ENCODE peak calls at places on chromosomes 4 and X, in six cellular contexts. E is heart right ventricle, X is PC-3, I is MM.1S, B is psoas muscle, C is neuronal stem cell. Y is an unnamed sample. For H3K4me1, the result is how much of the 10 kb centered on the place peaks cover.

GRCh38 chr4:137609693-137610450 is 77.6 kb upstream of the PCDH18 start:
- DNase-seq in C (no peak), E (no peak), X (no peak), B (no peak), I (no peak), Y (no peak)

GRCh38 chr4:93810340-93810992 is 18.1 kb upstream of the ATOH1 start:
- DNase-seq in C (no peak), B (no peak), E (no peak), X (no peak), I (no peak), Y (no peak)

GRCh38 chrX:80282535-80282934 is 137.7 kb upstream of the TENT5D start:
- DNase-seq in X (peak), I (no peak), E (no peak), B (no peak), C (no peak), Y (no peak)

GRCh38 chr4:26789208-26789607 is 71.4 kb upstream of the STIM2 start:
- DNase-seq in E (no peak), B (no peak), X (peak), I (no peak), C (no peak), Y (no peak)

GRCh38 chr4:88517825-88518224 is 5.8 kb downstream of the PYURF start:
- DNase-seq in X (no peak), C (no peak), E (no peak), B (no peak), I (no peak), Y (no peak)

GRCh38 chrX:18377802-18378201 is 23.3 kb upstream of the SCML2 start:
- DNase-seq in X (peak), C (no peak), B (no peak), E (no peak), I (peak), Y (no peak)

GRCh38 chr4:38730830-38731646 is 51.8 kb downstream of the TLR10 start:
- DNase-seq in I (peak), X (peak), E (peak), C (peak), B (peak), Y (no peak)

GRCh38 chr4:1533501-1534064 is 127.3 kb upstream of the NKX1-1 start:
- DNase-seq in X (no peak), B (peak), C (no peak), E (peak), I (no peak), Y (no peak)

GRCh38 chr4:158134257-158134656 is 38.6 kb downstream of the GASK1B start:
- DNase-seq in X (no peak), C (no peak), B (no peak), E (no peak), I (no peak), Y (no peak)
- H3K4me1 ChIP-seq in X (under half), C (under half), B (under half), E (half or more), I (under half), Y (under half)

DNA sequence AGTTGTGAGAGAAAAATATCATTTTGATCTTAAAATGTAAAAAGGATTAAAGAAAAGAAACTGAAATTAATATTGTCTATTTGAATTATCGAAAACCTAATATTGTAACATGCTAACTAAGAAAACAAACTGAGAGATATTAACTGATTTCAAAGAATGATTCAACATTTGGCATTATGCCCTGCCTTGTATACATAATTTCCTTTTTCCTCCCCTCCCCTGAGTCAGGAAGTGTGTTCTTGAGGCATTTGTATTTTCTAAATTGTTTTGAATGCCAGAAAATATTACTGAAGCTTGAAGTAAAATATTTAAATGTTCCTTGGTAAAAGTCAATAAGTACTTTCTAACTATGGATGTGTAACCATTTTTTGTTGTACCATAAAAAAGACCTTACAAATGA is 49.4 kb downstream of the RPS6KA3 start:
- DNase-seq in B (no peak), C (no peak), I (no peak), E (no peak), X (peak), Y (no peak)
- H3K4me1 ChIP-seq in B (under half), C (under half), I (under half), E (under half), X (under half), Y (under half)

DNA sequence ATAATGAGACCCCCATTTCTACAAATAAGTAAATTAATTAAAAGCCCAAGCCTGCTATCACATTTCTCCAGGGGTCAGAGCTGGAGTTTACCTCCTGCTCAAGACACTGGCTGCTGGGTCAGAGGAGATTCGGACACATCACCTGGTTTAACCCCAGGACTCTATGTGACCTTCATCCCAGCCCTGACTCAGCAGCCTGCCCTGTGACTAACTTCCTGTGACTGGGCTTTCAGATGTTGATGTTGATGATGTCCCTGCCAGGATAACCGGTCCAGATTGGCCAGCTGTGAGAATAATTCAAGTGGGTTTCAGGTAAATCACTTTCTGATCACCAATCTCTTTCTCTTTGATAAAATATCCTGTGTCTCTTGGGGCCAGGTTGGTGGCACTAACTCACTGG is 102.4 kb upstream of the MAML3 start:
- DNase-seq in C (no peak), B (no peak), X (peak), I (peak), E (no peak), Y (no peak)
- H3K4me1 ChIP-seq in C (under half), B (under half), X (half or more), I (under half), E (under half), Y (under half)

DNA sequence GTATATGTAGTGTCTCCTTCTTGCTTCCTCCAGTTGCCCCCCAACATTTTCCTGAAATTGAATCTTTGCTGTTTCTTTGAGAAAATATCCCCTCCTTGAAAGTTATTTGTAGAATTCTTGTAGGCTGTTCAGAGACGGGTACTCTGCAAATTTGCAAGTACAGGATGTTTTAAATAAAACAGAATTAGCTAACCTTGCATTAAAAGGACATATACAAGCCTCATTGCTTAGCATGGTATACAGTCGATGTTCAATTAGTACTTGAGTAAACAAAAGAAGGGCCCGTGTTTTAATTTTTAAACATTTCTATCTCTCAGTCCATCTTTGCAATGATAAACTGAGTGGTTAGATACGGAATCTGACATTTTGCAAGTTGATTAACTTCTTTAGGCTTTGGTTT is 50.8 kb downstream of the RAPGEF2 start:
- DNase-seq in C (no peak), E (no peak), I (no peak), B (no peak), X (no peak), Y (no peak)
- H3K4me1 ChIP-seq in C (under half), E (half or more), I (under half), B (half or more), X (under half), Y (under half)

DNA sequence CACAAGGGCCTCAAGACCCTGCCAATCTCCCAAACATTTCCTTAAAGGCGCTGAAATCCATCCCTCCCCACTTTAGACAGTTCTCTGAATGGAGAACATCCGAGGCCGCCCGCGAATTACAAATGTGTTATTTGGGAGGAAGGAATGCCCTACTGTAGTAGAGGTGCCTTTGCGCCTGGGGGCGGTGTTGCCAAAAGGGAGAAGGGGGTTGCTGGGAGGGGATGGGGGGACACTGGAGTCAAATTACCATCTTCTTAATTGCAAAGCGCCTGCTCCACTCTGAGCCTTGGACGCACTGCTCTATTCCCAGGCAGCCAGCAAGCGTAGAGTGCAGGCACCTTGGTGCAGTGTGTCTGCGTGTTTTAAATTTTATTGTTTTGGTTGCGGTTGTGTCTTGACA is 2.7 kb downstream of the TMEM255A start:
- DNase-seq in C (peak), I (no peak), B (no peak), E (peak), X (no peak), Y (no peak)
- H3K4me1 ChIP-seq in C (under half), I (under half), B (under half), E (under half), X (under half), Y (under half)

DNA sequence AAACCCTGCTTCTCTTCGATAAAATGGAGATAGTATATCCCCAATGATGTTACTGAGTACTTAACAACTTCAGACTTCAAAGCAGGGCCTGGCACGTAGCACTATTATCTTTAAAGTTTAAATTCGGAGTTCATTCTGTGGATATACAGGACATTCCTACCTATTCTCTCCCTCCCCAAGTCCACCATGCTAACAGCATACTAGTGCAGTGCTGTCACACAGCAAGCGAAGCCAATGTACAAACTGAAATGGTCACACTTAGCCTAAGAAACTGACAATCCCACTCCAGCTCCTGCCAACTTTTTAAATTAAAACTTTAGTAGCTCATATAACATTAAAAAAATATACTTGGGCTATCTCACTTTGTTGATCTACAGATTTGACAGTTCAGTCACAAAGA is 1.2 kb upstream of the DNAJB14 start:
- DNase-seq in X (no peak), C (no peak), E (no peak), I (no peak), B (no peak), Y (no peak)
- H3K4me1 ChIP-seq in X (under half), C (under half), E (under half), I (under half), B (under half), Y (under half)

Y was measured in ascending aorta.